ENCODE peak calls at places on chromosomes 3 and 15, in ten cellular contexts. One of them, this sample, is unnamed.

GRCh38 chr15:38275951-38276350 is 23.3 kb downstream of the SPRED1 start:
- DNase-seq in GM12891: no peak
- DNase-seq in stomach: no peak
- DNase-seq in spleen: no peak
- DNase-seq in sigmoid colon: no peak
- DNase-seq in lower leg skin: no peak
- DNase-seq in uterus: no peak
- DNase-seq in IMR-90: peak; percentile 79
- DNase-seq in breast epithelium: no peak
- DNase-seq in heart left ventricle: no peak
- DNase-seq in this sample: no peak

GRCh38 chr15:75712668-75713337 is at the start of gene CSPG4:
- DNase-seq in GM12891: no peak
- DNase-seq in stomach: peak; percentile 57
- DNase-seq in spleen: no peak
- DNase-seq in sigmoid colon: peak; percentile 95
- DNase-seq in lower leg skin: no peak
- DNase-seq in uterus: peak; percentile 74
- DNase-seq in IMR-90: peak; percentile 73
- DNase-seq in breast epithelium: peak; percentile 45
- DNase-seq in heart left ventricle: peak; percentile 78
- DNase-seq in this sample: peak; percentile 59

GRCh38 chr3:126891791-126892190 is 91.1 kb upstream of the PLXNA1 start:
- DNase-seq in GM12891: no peak
- DNase-seq in stomach: no peak
- DNase-seq in spleen: no peak
- DNase-seq in sigmoid colon: no peak
- DNase-seq in lower leg skin: no peak
- DNase-seq in uterus: no peak
- DNase-seq in IMR-90: no peak
- DNase-seq in breast epithelium: no peak
- DNase-seq in heart left ventricle: no peak
- DNase-seq in this sample: no peak

GRCh38 chr15:85615930-85616329 is 178.8 kb downstream of the KLHL25 start:
- DNase-seq in GM12891: peak; percentile 24
- DNase-seq in stomach: no peak
- DNase-seq in spleen: no peak
- DNase-seq in sigmoid colon: no peak
- DNase-seq in lower leg skin: no peak
- DNase-seq in uterus: no peak
- DNase-seq in IMR-90: peak; percentile 52
- DNase-seq in breast epithelium: no peak
- DNase-seq in heart left ventricle: peak; percentile 53
- DNase-seq in this sample: no peak

GRCh38 chr3:71030748-71031147 is 552.8 kb downstream of the FOXP1 start:
- DNase-seq in GM12891: no peak
- DNase-seq in stomach: no peak
- DNase-seq in spleen: no peak
- DNase-seq in sigmoid colon: no peak
- DNase-seq in lower leg skin: no peak
- DNase-seq in uterus: no peak
- DNase-seq in IMR-90: no peak
- DNase-seq in breast epithelium: no peak
- DNase-seq in heart left ventricle: no peak
- DNase-seq in this sample: no peak

GRCh38 chr3:98800401-98800800 is 37.3 kb downstream of the ST3GAL6 start:
- DNase-seq in GM12891: no peak
- DNase-seq in stomach: no peak
- DNase-seq in spleen: no peak
- DNase-seq in sigmoid colon: no peak
- DNase-seq in lower leg skin: no peak
- DNase-seq in uterus: no peak
- DNase-seq in IMR-90: no peak
- DNase-seq in breast epithelium: no peak
- DNase-seq in heart left ventricle: no peak
- DNase-seq in this sample: no peak

GRCh38 chr3:160381470-160381869 is 17.6 kb downstream of the IFT80 start:
- DNase-seq in GM12891: no peak
- DNase-seq in stomach: no peak
- DNase-seq in spleen: no peak
- DNase-seq in sigmoid colon: no peak
- DNase-seq in lower leg skin: no peak
- DNase-seq in uterus: no peak
- DNase-seq in IMR-90: peak; percentile 66
- DNase-seq in breast epithelium: no peak
- DNase-seq in heart left ventricle: no peak
- DNase-seq in this sample: no peak

GRCh38 chr15:45831787-45832186 is 197.0 kb downstream of the SQOR start:
- DNase-seq in GM12891: no peak
- DNase-seq in stomach: no peak
- DNase-seq in spleen: no peak
- DNase-seq in sigmoid colon: no peak
- DNase-seq in lower leg skin: no peak
- DNase-seq in uterus: no peak
- DNase-seq in IMR-90: no peak
- DNase-seq in breast epithelium: no peak
- DNase-seq in heart left ventricle: no peak
- DNase-seq in this sample: no peak

GRCh38 chr15:83153288-83153687 is 45.8 kb downstream of the TM6SF1 start:
- DNase-seq in GM12891: no peak
- DNase-seq in stomach: no peak
- DNase-seq in spleen: no peak
- DNase-seq in sigmoid colon: no peak
- DNase-seq in lower leg skin: no peak
- DNase-seq in uterus: no peak
- DNase-seq in IMR-90: peak; percentile 21
- DNase-seq in breast epithelium: no peak
- DNase-seq in heart left ventricle: no peak
- DNase-seq in this sample: no peak

GRCh38 chr3:196694202-196694638 is 17.8 kb downstream of the CEP19 start:
- DNase-seq in GM12891: no peak
- DNase-seq in stomach: no peak
- DNase-seq in spleen: no peak
- DNase-seq in sigmoid colon: no peak
- DNase-seq in lower leg skin: no peak
- DNase-seq in uterus: no peak
- DNase-seq in IMR-90: peak; percentile 13
- DNase-seq in breast epithelium: no peak
- DNase-seq in heart left ventricle: no peak
- DNase-seq in this sample: peak; percentile 38

GRCh38 chr3:194395767-194396527 is 3.1 kb downstream of the GP5 start:
- DNase-seq in GM12891: no peak
- DNase-seq in stomach: no peak
- DNase-seq in spleen: peak; percentile 78
- DNase-seq in sigmoid colon: peak; percentile 75
- DNase-seq in lower leg skin: no peak
- DNase-seq in uterus: peak; percentile 29
- DNase-seq in IMR-90: peak; percentile 61
- DNase-seq in breast epithelium: no peak
- DNase-seq in heart left ventricle: peak; percentile 43
- DNase-seq in this sample: no peak

GRCh38 chr15:86491118-86491517 is 411.4 kb downstream of the AGBL1 start:
- DNase-seq in GM12891: no peak
- DNase-seq in stomach: no peak
- DNase-seq in spleen: no peak
- DNase-seq in sigmoid colon: no peak
- DNase-seq in lower leg skin: no peak
- DNase-seq in uterus: no peak
- DNase-seq in IMR-90: no peak
- DNase-seq in breast epithelium: no peak
- DNase-seq in heart left ventricle: no peak
- DNase-seq in this sample: no peak

GRCh38 chr3:65979152-65979551 is 59.6 kb downstream of the MAGI1 start:
- DNase-seq in GM12891: no peak
- DNase-seq in stomach: no peak
- DNase-seq in spleen: no peak
- DNase-seq in sigmoid colon: no peak
- DNase-seq in lower leg skin: no peak
- DNase-seq in uterus: no peak
- DNase-seq in IMR-90: peak; percentile 80
- DNase-seq in breast epithelium: peak; percentile 71
- DNase-seq in heart left ventricle: peak; percentile 30
- DNase-seq in this sample: no peak

GRCh38 chr15:39084683-39085530 is 496.0 kb upstream of the THBS1 start:
- DNase-seq in GM12891: no peak
- DNase-seq in stomach: no peak
- DNase-seq in spleen: no peak
- DNase-seq in sigmoid colon: peak; percentile 81
- DNase-seq in lower leg skin: no peak
- DNase-seq in uterus: peak; percentile 65
- DNase-seq in IMR-90: peak; percentile 92
- DNase-seq in breast epithelium: no peak
- DNase-seq in heart left ventricle: no peak
- DNase-seq in this sample: peak; percentile 4

GRCh38 chr15:39195988-39196486 is 384.8 kb upstream of the THBS1 start:
- DNase-seq in GM12891: no peak
- DNase-seq in stomach: no peak
- DNase-seq in spleen: no peak
- DNase-seq in sigmoid colon: no peak
- DNase-seq in lower leg skin: no peak
- DNase-seq in uterus: no peak
- DNase-seq in IMR-90: peak; percentile 85
- DNase-seq in breast epithelium: peak; percentile 54
- DNase-seq in heart left ventricle: no peak
- DNase-seq in this sample: peak; percentile 43

GRCh38 chr3:113825090-113825489 is 13.5 kb upstream of the GRAMD1C start:
- DNase-seq in GM12891: peak; percentile 34
- DNase-seq in stomach: no peak
- DNase-seq in spleen: no peak
- DNase-seq in sigmoid colon: no peak
- DNase-seq in lower leg skin: no peak
- DNase-seq in uterus: no peak
- DNase-seq in IMR-90: peak; percentile 9
- DNase-seq in breast epithelium: no peak
- DNase-seq in heart left ventricle: no peak
- DNase-seq in this sample: no peak

GRCh38 chr15:92903956-92904831 is 4.1 kb downstream of the CHD2 start:
- DNase-seq in GM12891: peak; percentile 53
- DNase-seq in stomach: peak; percentile 99
- DNase-seq in spleen: peak; percentile 99
- DNase-seq in sigmoid colon: peak; percentile 100
- DNase-seq in lower leg skin: peak; percentile 100
- DNase-seq in uterus: peak; percentile 98
- DNase-seq in IMR-90: peak; percentile 98
- DNase-seq in breast epithelium: peak; percentile 99
- DNase-seq in heart left ventricle: peak; percentile 99
- DNase-seq in this sample: peak; percentile 46

GRCh38 chr15:68818671-68819450 is 1.8 kb downstream of the ANP32A start:
- DNase-seq in GM12891: no peak
- DNase-seq in stomach: peak; percentile 35
- DNase-seq in spleen: peak; percentile 93
- DNase-seq in sigmoid colon: peak; percentile 80
- DNase-seq in lower leg skin: peak; percentile 94
- DNase-seq in uterus: peak; percentile 36
- DNase-seq in IMR-90: no peak
- DNase-seq in breast epithelium: peak; percentile 55
- DNase-seq in heart left ventricle: peak; percentile 65
- DNase-seq in this sample: no peak
- TF ChIP-seq POLR2A in GM12891: no peak
- TF ChIP-seq POLR2A in stomach: no peak
- TF ChIP-seq POLR2A in spleen: no peak
- TF ChIP-seq POLR2A in sigmoid colon: peak; percentile 53
- TF ChIP-seq POLR2A in lower leg skin: no peak
- TF ChIP-seq POLR2A in uterus: no peak
- TF ChIP-seq POLR2A in IMR-90: no peak
- TF ChIP-seq POLR2A in breast epithelium: peak; percentile 41
- TF ChIP-seq POLR2A in heart left ventricle: no peak
- TF ChIP-seq POLR2A in this sample: peak; percentile 28

GRCh38 chr3:156554842-156555687 is at the start of gene SSR3:
- DNase-seq in GM12891: peak; percentile 74
- DNase-seq in stomach: peak; percentile 99
- DNase-seq in spleen: peak; percentile 99
- DNase-seq in sigmoid colon: peak; percentile 100
- DNase-seq in lower leg skin: peak; percentile 100
- DNase-seq in uterus: peak; percentile 99
- DNase-seq in IMR-90: peak; percentile 100
- DNase-seq in breast epithelium: peak; percentile 99
- DNase-seq in heart left ventricle: peak; percentile 100
- DNase-seq in this sample: peak; percentile 71
- TF ChIP-seq POLR2A in GM12891: peak; percentile 89
- TF ChIP-seq POLR2A in stomach: no peak
- TF ChIP-seq POLR2A in spleen: no peak
- TF ChIP-seq POLR2A in sigmoid colon: peak; percentile 92
- TF ChIP-seq POLR2A in lower leg skin: no peak
- TF ChIP-seq POLR2A in uterus: peak; percentile 80
- TF ChIP-seq POLR2A in IMR-90: peak; percentile 97
- TF ChIP-seq POLR2A in breast epithelium: peak; percentile 66
- TF ChIP-seq POLR2A in heart left ventricle: peak; percentile 90
- TF ChIP-seq POLR2A in this sample: peak; percentile 64

GRCh38 chr3:18424213-18424861 is 802 bp downstream of the SATB1 start:
- DNase-seq in GM12891: no peak
- DNase-seq in stomach: no peak
- DNase-seq in spleen: peak; percentile 84
- DNase-seq in sigmoid colon: peak; percentile 63
- DNase-seq in lower leg skin: peak; percentile 83
- DNase-seq in uterus: peak; percentile 18
- DNase-seq in IMR-90: no peak
- DNase-seq in breast epithelium: no peak
- DNase-seq in heart left ventricle: peak; percentile 29
- DNase-seq in this sample: no peak

GRCh38 chr3:18426597-18426996 is 1.5 kb upstream of the SATB1 start:
- DNase-seq in GM12891: no peak
- DNase-seq in stomach: no peak
- DNase-seq in spleen: no peak
- DNase-seq in sigmoid colon: no peak
- DNase-seq in lower leg skin: no peak
- DNase-seq in uterus: no peak
- DNase-seq in IMR-90: no peak
- DNase-seq in breast epithelium: no peak
- DNase-seq in heart left ventricle: no peak
- DNase-seq in this sample: no peak

GRCh38 chr3:18425641-18426403 is 683 bp upstream of the SATB1 start:
- DNase-seq in GM12891: peak; percentile 3
- DNase-seq in stomach: peak; percentile 52
- DNase-seq in spleen: peak; percentile 92
- DNase-seq in sigmoid colon: peak; percentile 67
- DNase-seq in lower leg skin: peak; percentile 86
- DNase-seq in uterus: peak; percentile 18
- DNase-seq in IMR-90: no peak
- DNase-seq in breast epithelium: no peak
- DNase-seq in heart left ventricle: peak; percentile 61
- DNase-seq in this sample: no peak

GRCh38 chr3:18423401-18424212 is 1.5 kb downstream of the SATB1 start:
- DNase-seq in GM12891: peak; percentile 6
- DNase-seq in stomach: peak; percentile 48
- DNase-seq in spleen: peak; percentile 67
- DNase-seq in sigmoid colon: peak; percentile 66
- DNase-seq in lower leg skin: peak; percentile 86
- DNase-seq in uterus: peak; percentile 47
- DNase-seq in IMR-90: peak; percentile 51
- DNase-seq in breast epithelium: no peak
- DNase-seq in heart left ventricle: peak; percentile 37
- DNase-seq in this sample: no peak

GRCh38 chr3:18424862-18425640 is at the start of gene SATB1:
- DNase-seq in GM12891: peak; percentile 10
- DNase-seq in stomach: peak; percentile 77
- DNase-seq in spleen: peak; percentile 95
- DNase-seq in sigmoid colon: peak; percentile 92
- DNase-seq in lower leg skin: peak; percentile 95
- DNase-seq in uterus: peak; percentile 86
- DNase-seq in IMR-90: peak; percentile 34
- DNase-seq in breast epithelium: peak; percentile 47
- DNase-seq in heart left ventricle: peak; percentile 90
- DNase-seq in this sample: no peak
- TF ChIP-seq POLR2A in GM12891: no peak
- TF ChIP-seq POLR2A in stomach: no peak
- TF ChIP-seq POLR2A in spleen: no peak
- TF ChIP-seq POLR2A in sigmoid colon: no peak
- TF ChIP-seq POLR2A in lower leg skin: no peak
- TF ChIP-seq POLR2A in uterus: no peak
- TF ChIP-seq POLR2A in IMR-90: no peak
- TF ChIP-seq POLR2A in breast epithelium: no peak
- TF ChIP-seq POLR2A in heart left ventricle: peak; percentile 28
- TF ChIP-seq POLR2A in this sample: no peak

GRCh38 chr3:52056968-52057805 is 816 bp upstream of the DUSP7 start:
- DNase-seq in GM12891: peak; percentile 96
- DNase-seq in stomach: peak; percentile 100
- DNase-seq in spleen: peak; percentile 100
- DNase-seq in sigmoid colon: peak; percentile 100
- DNase-seq in lower leg skin: peak; percentile 100
- DNase-seq in uterus: peak; percentile 99
- DNase-seq in IMR-90: peak; percentile 97
- DNase-seq in breast epithelium: peak; percentile 99
- DNase-seq in heart left ventricle: peak; percentile 99
- DNase-seq in this sample: peak; percentile 98
- TF ChIP-seq POLR2A in GM12891: no peak
- TF ChIP-seq POLR2A in stomach: no peak
- TF ChIP-seq POLR2A in spleen: no peak
- TF ChIP-seq POLR2A in sigmoid colon: no peak
- TF ChIP-seq POLR2A in lower leg skin: no peak
- TF ChIP-seq POLR2A in uterus: peak; percentile 65
- TF ChIP-seq POLR2A in IMR-90: peak; percentile 35
- TF ChIP-seq POLR2A in breast epithelium: no peak
- TF ChIP-seq POLR2A in heart left ventricle: peak; percentile 68
- TF ChIP-seq POLR2A in this sample: no peak